ENCODE peak calls at places on chromosomes 11 and 22, in eight cellular contexts. D, U, E, V, J, C, I and L are unnamed samples.
A peak's percentile ranks its signal among the peaks of the same experiment; 100 is the strongest.

GRCh38 chr22:37739000-37739399 is 42.2 kb downstream of the TRIOBP start:
- DNase-seq in D (no peak), U (no peak), E (peak; percentile 87), V (peak; percentile 79), J (no peak), C (no peak), I (no peak), L (no peak)

GRCh38 chr11:23123766-23124165 is 263.5 kb upstream of the CCDC179 start:
- DNase-seq in D (no peak), U (no peak), E (peak; percentile 51), V (peak; percentile 42), J (no peak), C (no peak), I (peak; percentile 5), L (no peak)

GRCh38 chr22:19287889-19288288 is 3.6 kb downstream of the CLTCL1 start:
- DNase-seq in D (no peak), U (no peak), E (peak; percentile 86), V (peak; percentile 91), J (no peak), C (no peak), I (peak; percentile 65), L (no peak)

GRCh38 chr22:46335201-46336118 is at the start of gene TRMU:
- DNase-seq in D (peak; percentile 65), U (peak; percentile 56), E (peak; percentile 86), V (peak; percentile 96), J (peak; percentile 49), C (peak; percentile 97), I (peak; percentile 81), L (peak; percentile 61)

GRCh38 chr11:12698049-12698448 is 23.8 kb downstream of the TEAD1 start:
- DNase-seq in D (no peak), U (no peak), E (no peak), V (no peak), J (no peak), C (no peak), I (no peak), L (no peak)

GRCh38 chr11:63761870-63762661 is 6.5 kb downstream of the ZFTA start:
- DNase-seq in D (no peak), U (no peak), E (no peak), V (no peak), J (no peak), C (no peak), I (no peak), L (peak; percentile 69)

GRCh38 chr11:27409060-27409459 is 46.0 kb upstream of the CCDC34 start:
- DNase-seq in D (no peak), U (no peak), E (no peak), V (no peak), J (no peak), C (no peak), I (no peak), L (no peak)

GRCh38 chr11:1219836-1220810 is 2.7 kb upstream of the MUC5B start:
- DNase-seq in D (peak; percentile 35), U (no peak), E (no peak), V (no peak), J (no peak), C (peak; percentile 76), I (no peak), L (no peak)

GRCh38 chr11:76700177-76701100 is 29.9 kb upstream of the LRRC32 start:
- DNase-seq in D (no peak), U (no peak), E (peak; percentile 97), V (peak; percentile 99), J (no peak), C (peak; percentile 49), I (peak; percentile 12), L (no peak)

GRCh38 chr11:111308140-111308539 is 9.8 kb downstream of the POU2AF3 start:
- DNase-seq in D (no peak), U (no peak), E (peak; percentile 39), V (no peak), J (no peak), C (no peak), I (no peak), L (peak; percentile 97)

GRCh38 chr11:122103366-122103765 is 12.6 kb downstream of the BLID start:
- DNase-seq in D (no peak), U (no peak), E (peak; percentile 61), V (peak; percentile 87), J (no peak), C (no peak), I (peak; percentile 62), L (no peak)

GRCh38 chr11:109511598-109511997 is 89.6 kb downstream of the C11orf87 start:
- DNase-seq in D (no peak), U (no peak), E (no peak), V (peak; percentile 20), J (no peak), C (no peak), I (peak; percentile 64), L (no peak)

GRCh38 chr11:116913000-116913399 is 75.6 kb upstream of the APOA1 start:
- DNase-seq in D (no peak), U (no peak), E (peak; percentile 90), V (peak; percentile 90), J (no peak), C (no peak), I (peak; percentile 26), L (no peak)

GRCh38 chr11:28536504-28537267 is 428.5 kb downstream of the METTL15 start:
- DNase-seq in D (no peak), U (no peak), E (no peak), V (no peak), J (no peak), C (no peak), I (peak; percentile 27), L (no peak)

GRCh38 chr11:5809122-5809519 is 397 bp downstream of the OR52N2 start:
- DNase-seq in D (no peak), U (no peak), E (no peak), V (peak; percentile 31), J (no peak), C (no peak), I (peak; percentile 2), L (no peak)

GRCh38 chr11:92822410-92822809 is 147.0 kb upstream of the MTNR1B start:
- DNase-seq in D (no peak), U (no peak), E (no peak), V (no peak), J (no peak), C (no peak), I (no peak), L (no peak)

GRCh38 chr11:101474666-101475065 is 109.1 kb downstream of the TRPC6 start:
- DNase-seq in D (no peak), U (no peak), E (no peak), V (peak; percentile 40), J (no peak), C (no peak), I (no peak), L (no peak)

GRCh38 chr22:44331881-44332714 is 19.3 kb upstream of the SHISAL1 start:
- DNase-seq in D (no peak), U (no peak), E (peak; percentile 33), V (peak; percentile 68), J (no peak), C (no peak), I (no peak), L (peak; percentile 27)

GRCh38 chr22:37930270-37930951 is 23.0 kb downstream of the C22orf23 start:
- DNase-seq in D (no peak), U (no peak), E (peak; percentile 14), V (peak; percentile 60), J (no peak), C (no peak), I (no peak), L (no peak)

GRCh38 chr11:120167659-120168058 is 29.7 kb upstream of the TRIM29 start:
- DNase-seq in D (no peak), U (no peak), E (no peak), V (no peak), J (no peak), C (no peak), I (no peak), L (no peak)

GRCh38 chr11:75323609-75324008 is 27.9 kb downstream of the ARRB1 start:
- DNase-seq in D (no peak), U (no peak), E (no peak), V (no peak), J (no peak), C (no peak), I (no peak), L (no peak)

GRCh38 chr11:66339163-66339675 is 3.0 kb upstream of the RIN1 start:
- DNase-seq in D (no peak), U (no peak), E (no peak), V (peak; percentile 52), J (no peak), C (peak; percentile 47), I (peak; percentile 97), L (no peak)

GRCh38 chr11:1728931-1729691 is 21.3 kb downstream of the IFITM10 start:
- DNase-seq in D (no peak), U (no peak), E (no peak), V (no peak), J (no peak), C (no peak), I (no peak), L (no peak)

GRCh38 chr11:118939948-118940598 is 14.3 kb upstream of the BCL9L start:
- DNase-seq in D (no peak), U (no peak), E (no peak), V (peak; percentile 16), J (no peak), C (peak; percentile 84), I (no peak), L (no peak)

GRCh38 chr11:128407962-128408361 is 179.4 kb downstream of the ETS1 start:
- DNase-seq in D (no peak), U (no peak), E (peak; percentile 73), V (peak; percentile 80), J (no peak), C (no peak), I (peak; percentile 65), L (no peak)

GRCh38 chr11:119347242-119347641 is 737 bp upstream of the MFRP start:
- DNase-seq in D (no peak), U (no peak), E (no peak), V (peak; percentile 70), J (no peak), C (no peak), I (no peak), L (no peak)

GRCh38 chr22:48333323-48333763 is 1494.3 kb downstream of the BRD1 start:
- DNase-seq in D (no peak), U (no peak), E (no peak), V (no peak), J (no peak), C (no peak), I (no peak), L (no peak)

GRCh38 chr22:36201630-36202312 is at the start of gene APOL4:
- DNase-seq in D (no peak), U (peak; percentile 48), E (no peak), V (peak; percentile 35), J (peak; percentile 23), C (no peak), I (no peak), L (peak; percentile 37)

GRCh38 chr11:3214420-3214699 is 4.3 kb downstream of the MRGPRG start:
- DNase-seq in D (no peak), U (no peak), E (no peak), V (no peak), J (no peak), C (no peak), I (no peak), L (no peak)

GRCh38 chr22:36991220-36991619 is 28.0 kb downstream of the TST start:
- DNase-seq in D (no peak), U (no peak), E (no peak), V (no peak), J (no peak), C (no peak), I (no peak), L (no peak)

GRCh38 chr11:61587541-61587941 is 6.7 kb upstream of the SYT7 start:
- DNase-seq in D (peak; percentile 58), U (no peak), E (no peak), V (peak; percentile 76), J (no peak), C (peak; percentile 80), I (no peak), L (no peak)

GRCh38 chr22:25068701-25069100 is 116.2 kb downstream of the KIAA1671 start:
- DNase-seq in D (no peak), U (no peak), E (no peak), V (no peak), J (no peak), C (peak; percentile 78), I (no peak), L (no peak)

GRCh38 chr22:38491707-38492348 is 14.3 kb downstream of the DDX17 start:
- DNase-seq in D (no peak), U (no peak), E (peak; percentile 50), V (no peak), J (no peak), C (no peak), I (no peak), L (no peak)

GRCh38 chr11:126573325-126574076 is 218.0 kb downstream of the ST3GAL4 start:
- DNase-seq in D (no peak), U (no peak), E (no peak), V (no peak), J (no peak), C (no peak), I (no peak), L (peak; percentile 81)